ENCODE peak calls at places on chromosomes 6 and 20, in five cellular contexts. One of them, this sample, is unnamed.

GRCh38 chr20:32336918-32337347 is 21.2 kb upstream of the ASXL1 start:
- DNase-seq in GM20000: peak
- DNase-seq in choroid plexus epithelial cell: peak
- DNase-seq in AG04450: no peak
- DNase-seq in AG10803: peak
- DNase-seq in this sample: no peak

GRCh38 chr6:7594579-7595125 is 4.7 kb downstream of the SNRNP48 start:
- DNase-seq in AG04450: no peak
- DNase-seq in GM20000: no peak
- DNase-seq in AG10803: no peak
- DNase-seq in choroid plexus epithelial cell: no peak
- DNase-seq in this sample: no peak

GRCh38 chr20:10661261-10661660 is 12.5 kb downstream of the JAG1 start:
- DNase-seq in AG10803: no peak
- DNase-seq in choroid plexus epithelial cell: no peak
- DNase-seq in GM20000: no peak
- DNase-seq in AG04450: no peak
- DNase-seq in this sample: no peak

GRCh38 chr20:4926531-4927156 is 74.7 kb downstream of the SLC23A2 start:
- DNase-seq in choroid plexus epithelial cell: no peak
- DNase-seq in AG04450: no peak
- DNase-seq in GM20000: no peak
- DNase-seq in AG10803: no peak
- DNase-seq in this sample: no peak

GRCh38 chr6:54060286-54060685 is 51.0 kb upstream of the MLIP start:
- DNase-seq in choroid plexus epithelial cell: peak
- DNase-seq in AG04450: no peak
- DNase-seq in GM20000: no peak
- DNase-seq in AG10803: peak
- DNase-seq in this sample: no peak

GRCh38 chr6:144297498-144298166 is 12.5 kb downstream of the UTRN start:
- DNase-seq in choroid plexus epithelial cell: no peak
- DNase-seq in AG10803: peak
- DNase-seq in GM20000: no peak
- DNase-seq in AG04450: no peak
- DNase-seq in this sample: no peak

GRCh38 chr20:56358070-56358469 is 704 bp upstream of the FAM210B start:
- DNase-seq in GM20000: no peak
- DNase-seq in AG10803: peak
- DNase-seq in choroid plexus epithelial cell: no peak
- DNase-seq in AG04450: no peak
- DNase-seq in this sample: no peak

GRCh38 chr6:129844118-129844891 is 16.8 kb downstream of the TMEM244 start:
- DNase-seq in AG04450: no peak
- DNase-seq in GM20000: no peak
- DNase-seq in choroid plexus epithelial cell: peak
- DNase-seq in AG10803: peak
- DNase-seq in this sample: no peak

GRCh38 chr20:59214083-59214482 is 50.5 kb downstream of the ZNF831 start:
- DNase-seq in AG04450: no peak
- DNase-seq in AG10803: no peak
- DNase-seq in choroid plexus epithelial cell: no peak
- DNase-seq in GM20000: no peak
- DNase-seq in this sample: no peak

GRCh38 chr20:1280421-1281102 is 14.5 kb downstream of the SNPH start:
- DNase-seq in AG04450: no peak
- DNase-seq in AG10803: no peak
- DNase-seq in GM20000: no peak
- DNase-seq in choroid plexus epithelial cell: no peak
- DNase-seq in this sample: no peak

GRCh38 chr20:5890773-5891441 is 59.4 kb downstream of the TRMT6 start:
- DNase-seq in choroid plexus epithelial cell: peak
- DNase-seq in AG10803: no peak
- DNase-seq in GM20000: no peak
- DNase-seq in AG04450: no peak
- DNase-seq in this sample: no peak

DNA sequence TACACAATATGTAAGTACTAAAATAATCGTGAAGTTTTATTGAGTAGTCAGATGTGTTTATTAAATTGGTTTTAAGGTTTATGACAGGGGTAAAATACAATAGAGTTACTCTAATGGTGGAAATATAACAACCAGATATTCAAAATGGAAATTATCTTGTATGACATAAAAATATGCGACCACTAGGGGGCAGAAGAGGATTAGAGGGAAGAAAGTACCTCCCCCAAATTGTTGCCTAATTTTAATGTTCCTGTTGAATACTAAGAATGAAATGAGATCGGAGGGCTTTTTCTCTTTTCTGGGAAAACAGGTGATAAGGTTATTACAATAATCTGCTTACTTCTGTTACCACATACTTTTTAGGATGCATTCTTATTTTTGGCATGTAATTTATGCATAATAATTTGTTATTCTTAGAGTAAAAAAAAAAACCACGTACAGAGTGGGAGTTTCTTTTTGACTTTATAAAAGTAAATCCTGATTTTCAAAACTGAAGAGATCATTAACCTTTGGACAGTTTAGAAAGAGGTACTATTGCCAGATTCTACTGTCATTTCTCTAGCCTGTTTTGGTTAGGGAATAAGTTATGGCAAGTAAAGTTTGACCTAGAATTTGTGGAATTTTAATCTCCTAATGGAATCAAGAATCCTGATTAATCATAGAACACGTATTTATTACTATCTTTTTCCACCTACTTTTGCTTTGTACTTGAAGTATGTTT is 159.2 kb downstream of the CD109 start:
- DNase-seq in AG04450: peak
- DNase-seq in choroid plexus epithelial cell: peak
- DNase-seq in GM20000: peak
- DNase-seq in AG10803: peak
- DNase-seq in this sample: peak
- TF ChIP-seq CTCF in AG04450: peak
- TF ChIP-seq CTCF in choroid plexus epithelial cell: peak
- TF ChIP-seq CTCF in GM20000: peak
- TF ChIP-seq CTCF in AG10803: peak
- TF ChIP-seq CTCF in this sample: peak

DNA sequence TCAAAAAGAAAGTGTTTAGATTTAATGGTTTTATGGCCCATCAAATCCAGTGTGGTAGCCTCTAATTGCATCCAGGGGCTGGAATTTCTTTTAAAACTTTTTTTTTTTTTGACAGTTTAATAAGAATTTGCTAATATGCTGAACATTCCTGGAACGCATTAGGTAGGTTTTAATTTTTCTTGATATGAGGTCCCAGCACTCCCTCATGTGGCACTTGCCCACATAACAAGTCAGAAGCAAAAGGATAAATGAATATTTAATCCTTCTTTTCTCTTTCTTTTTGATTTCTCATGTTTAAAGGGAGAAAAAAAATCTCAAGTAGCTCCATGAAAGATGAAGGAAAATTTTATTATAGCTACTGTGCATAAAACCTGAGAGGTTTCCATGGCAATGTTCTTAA is 13.5 kb downstream of the HAO1 start:
- DNase-seq in GM20000: no peak
- DNase-seq in AG04450: no peak
- DNase-seq in AG10803: peak
- DNase-seq in choroid plexus epithelial cell: peak
- DNase-seq in this sample: peak
- TF ChIP-seq CTCF in GM20000: no peak
- TF ChIP-seq CTCF in AG04450: peak
- TF ChIP-seq CTCF in AG10803: peak
- TF ChIP-seq CTCF in choroid plexus epithelial cell: peak
- TF ChIP-seq CTCF in this sample: peak

DNA sequence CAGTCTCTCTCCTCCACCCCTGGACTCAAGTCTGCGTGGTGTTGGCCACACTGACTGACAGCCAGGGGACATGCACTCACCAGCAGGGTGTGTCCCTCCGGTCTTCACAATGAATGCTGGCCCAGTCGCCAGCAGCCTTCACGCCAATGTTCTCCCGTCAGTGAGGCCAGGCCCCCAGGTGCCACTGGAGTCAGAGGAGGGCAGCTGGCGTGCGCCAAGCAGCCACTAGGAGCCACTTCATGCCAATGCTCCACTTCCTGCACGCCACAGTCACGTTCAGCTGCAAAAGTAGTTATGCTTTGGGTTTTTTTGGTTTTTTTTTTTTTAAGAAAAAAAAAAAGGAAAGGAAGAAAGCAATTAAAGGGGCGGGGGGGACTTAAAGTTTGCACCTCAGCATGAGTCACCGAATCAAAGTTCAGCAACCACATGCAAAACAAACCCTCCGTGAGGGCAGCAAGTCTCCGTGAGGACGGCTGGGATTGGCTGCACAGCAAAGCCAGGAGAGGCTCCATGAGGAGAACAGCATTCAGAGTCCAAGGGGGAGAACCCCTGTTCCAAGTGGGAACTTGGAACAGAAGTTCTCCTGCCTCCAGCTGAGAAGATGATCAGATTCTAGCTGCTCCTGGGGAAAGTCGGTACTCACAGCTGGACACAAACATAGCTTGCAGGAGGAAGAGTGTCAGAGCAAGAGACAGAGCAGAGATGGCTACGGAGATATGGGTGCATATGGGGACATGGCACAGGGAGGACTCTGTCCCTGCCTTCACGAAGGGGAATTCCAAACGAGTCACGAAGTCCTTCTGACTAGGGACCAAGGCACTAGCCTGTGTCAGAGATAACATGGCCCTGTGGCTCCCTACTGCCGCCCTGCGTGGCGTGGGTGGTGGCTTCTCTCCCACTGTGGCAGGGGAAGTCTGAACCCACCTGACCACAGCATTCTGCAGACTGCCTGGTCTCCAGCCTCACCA is at the start of gene ZC3H12D:
- DNase-seq in AG10803: peak
- DNase-seq in AG04450: no peak
- DNase-seq in GM20000: peak
- DNase-seq in choroid plexus epithelial cell: peak
- DNase-seq in this sample: no peak
- TF ChIP-seq CTCF in AG10803: peak
- TF ChIP-seq CTCF in AG04450: peak
- TF ChIP-seq CTCF in GM20000: peak
- TF ChIP-seq CTCF in choroid plexus epithelial cell: peak
- TF ChIP-seq CTCF in this sample: no peak

GRCh38 chr6:1911476-1911875 is 301.8 kb downstream of the FOXC1 start:
- DNase-seq in AG04450: no peak
- DNase-seq in choroid plexus epithelial cell: peak
- DNase-seq in GM20000: no peak
- DNase-seq in AG10803: peak
- DNase-seq in this sample: no peak

GRCh38 chr6:1912731-1913130 is 303.0 kb downstream of the FOXC1 start:
- DNase-seq in AG04450: no peak
- DNase-seq in AG10803: no peak
- DNase-seq in GM20000: no peak
- DNase-seq in choroid plexus epithelial cell: no peak
- DNase-seq in this sample: no peak

GRCh38 chr6:1913572-1913971 is 303.9 kb downstream of the FOXC1 start:
- DNase-seq in choroid plexus epithelial cell: peak
- DNase-seq in AG10803: no peak
- DNase-seq in AG04450: no peak
- DNase-seq in GM20000: no peak
- DNase-seq in this sample: no peak

GRCh38 chr6:1908784-1909183 is 299.1 kb downstream of the FOXC1 start:
- DNase-seq in AG10803: no peak
- DNase-seq in choroid plexus epithelial cell: no peak
- DNase-seq in AG04450: no peak
- DNase-seq in GM20000: no peak
- DNase-seq in this sample: no peak

GRCh38 chr6:1910621-1911407 is 301.1 kb downstream of the FOXC1 start:
- DNase-seq in choroid plexus epithelial cell: peak
- DNase-seq in GM20000: no peak
- DNase-seq in AG04450: no peak
- DNase-seq in AG10803: no peak
- DNase-seq in this sample: no peak
- TF ChIP-seq CTCF in choroid plexus epithelial cell: no peak
- TF ChIP-seq CTCF in GM20000: no peak
- TF ChIP-seq CTCF in AG04450: no peak
- TF ChIP-seq CTCF in AG10803: no peak
- TF ChIP-seq CTCF in this sample: no peak

GRCh38 chr20:20821496-20822260 is 109.2 kb upstream of the RALGAPA2 start:
- DNase-seq in choroid plexus epithelial cell: no peak
- DNase-seq in GM20000: no peak
- DNase-seq in AG10803: no peak
- DNase-seq in AG04450: no peak
- DNase-seq in this sample: no peak
- TF ChIP-seq CTCF in choroid plexus epithelial cell: no peak
- TF ChIP-seq CTCF in GM20000: no peak
- TF ChIP-seq CTCF in AG10803: no peak
- TF ChIP-seq CTCF in AG04450: no peak
- TF ChIP-seq CTCF in this sample: no peak

GRCh38 chr6:39496951-39497350 is 174.4 kb upstream of the KCNK16 start:
- DNase-seq in GM20000: no peak
- DNase-seq in choroid plexus epithelial cell: peak
- DNase-seq in AG10803: peak
- DNase-seq in AG04450: no peak
- DNase-seq in this sample: peak
- TF ChIP-seq CTCF in GM20000: no peak
- TF ChIP-seq CTCF in choroid plexus epithelial cell: peak
- TF ChIP-seq CTCF in AG10803: peak
- TF ChIP-seq CTCF in AG04450: no peak
- TF ChIP-seq CTCF in this sample: no peak

GRCh38 chr20:49435639-49436038 is 46.8 kb downstream of the KCNB1 start:
- DNase-seq in choroid plexus epithelial cell: no peak
- DNase-seq in GM20000: no peak
- DNase-seq in AG04450: no peak
- DNase-seq in AG10803: no peak
- DNase-seq in this sample: no peak
- TF ChIP-seq CTCF in choroid plexus epithelial cell: no peak
- TF ChIP-seq CTCF in GM20000: no peak
- TF ChIP-seq CTCF in AG04450: no peak
- TF ChIP-seq CTCF in AG10803: no peak
- TF ChIP-seq CTCF in this sample: no peak

GRCh38 chr6:89494131-89494793 is 61.3 kb downstream of the ANKRD6 start:
- DNase-seq in choroid plexus epithelial cell: no peak
- DNase-seq in AG04450: no peak
- DNase-seq in GM20000: peak
- DNase-seq in AG10803: no peak
- DNase-seq in this sample: no peak
- TF ChIP-seq CTCF in choroid plexus epithelial cell: no peak
- TF ChIP-seq CTCF in AG04450: no peak
- TF ChIP-seq CTCF in GM20000: no peak
- TF ChIP-seq CTCF in AG10803: no peak
- TF ChIP-seq CTCF in this sample: no peak

This sample was measured in AG09319.